ENCODE peak calls at places on chromosomes 12 and 14, in four cellular contexts. U is HCT116, G is HepG2, A is K562. S is an unnamed sample.
A peak's percentile ranks its signal among the peaks of the same experiment; 100 is the strongest.

GRCh38 chr12:25692115-25693035 is 139.3 kb upstream of the LMNTD1 start:
- DNase-seq in A (no peak), G (no peak), U (no peak), S (no peak)

GRCh38 chr12:55673638-55674037 is 34.1 kb downstream of the ITGA7 start:
- DNase-seq in U (no peak), G (no peak), A (no peak), S (no peak)

GRCh38 chr14:87994974-87995373 is 2.0 kb upstream of the GALC start:
- DNase-seq in U (no peak), A (no peak), G (peak; percentile 13), S (no peak)

GRCh38 chr12:12439636-12440035 is 82.8 kb downstream of the BORCS5 start:
- DNase-seq in A (no peak), U (no peak), G (peak; percentile 87), S (peak; percentile 22)

GRCh38 chr12:75317784-75318183 is 12.3 kb downstream of the CAPS2 start:
- DNase-seq in G (no peak), A (no peak), U (no peak), S (no peak)

GRCh38 chr12:6955462-6956331 is 4.5 kb downstream of the PTPN6 start:
- DNase-seq in A (no peak), U (no peak), G (no peak), S (no peak)

GRCh38 chr12:48973084-48973483 is 1.5 kb upstream of the WNT10B start:
- DNase-seq in U (no peak), A (no peak), G (no peak), S (no peak)

GRCh38 chr14:70782361-70782760 is 27.0 kb downstream of the MAP3K9 start:
- DNase-seq in G (no peak), A (no peak), U (no peak), S (no peak)

GRCh38 chr12:56645201-56645716 is 525 bp downstream of the ATP5F1B start:
- DNase-seq in A (no peak), U (no peak), G (no peak), S (no peak)

GRCh38 chr12:122159879-122160278 is 14.1 kb downstream of the IL31 start:
- DNase-seq in G (no peak), U (no peak), A (no peak), S (no peak)

GRCh38 chr12:77606348-77606747 is 224.3 kb upstream of the NAV3 start:
- DNase-seq in A (no peak), G (no peak), U (no peak), S (no peak)

GRCh38 chr12:77608157-77608755 is 222.4 kb upstream of the NAV3 start:
- DNase-seq in A (no peak), U (no peak), G (no peak), S (no peak)

GRCh38 chr12:77599782-77600491 is 230.8 kb upstream of the NAV3 start:
- DNase-seq in U (no peak), A (no peak), G (no peak), S (no peak)

GRCh38 chr12:77601069-77601468 is 229.6 kb upstream of the NAV3 start:
- DNase-seq in G (no peak), U (no peak), A (no peak), S (no peak)

GRCh38 chr12:77603923-77604322 is 226.8 kb upstream of the NAV3 start:
- DNase-seq in U (no peak), G (no peak), A (no peak), S (no peak)
- TF ChIP-seq REST in U (no peak), G (no peak), A (no peak), S (no peak)

GRCh38 chr12:100185361-100185894 is 15.2 kb upstream of the ACTR6 start:
- DNase-seq in A (no peak), G (no peak), U (no peak), S (no peak)
- TF ChIP-seq TCF7L2 in A (no peak), G (no peak), U (no peak), S (no peak)

GRCh38 chr14:91173867-91174266 is 60.0 kb downstream of the DGLUCY start:
- DNase-seq in U (no peak), G (no peak), A (no peak), S (no peak)
- H3K4me3 ChIP-seq in U (no peak overlapping the region), G (no peak overlapping the region), A (no peak overlapping the region), S (no peak overlapping the region)

GRCh38 chr12:51270847-51271518 is 768 bp upstream of the SMAGP start:
- DNase-seq in G (peak; percentile 56), U (peak; percentile 61), A (no peak), S (peak; percentile 64)
- TF ChIP-seq REST in G (no peak), U (no peak), A (no peak), S (no peak)

S was measured in Panc1.